ENCODE peak calls at places on chromosomes 13 and 19, in ten cellular contexts. F is right lobe of liver, B is colonic mucosa, O is vagina, S is left ventricle myocardium inferior, X is spleen, I is transverse colon, Y is hepatocyte, W is neural progenitor cell, R is tibial artery. J is an unnamed sample.
A peak's percentile ranks its signal among the peaks of the same experiment; 100 is the strongest.

GRCh38 chr13:110070511-110071120 is 236.3 kb downstream of the COL4A1 start:
- DNase-seq in B (no peak), W (no peak), X (no peak), O (no peak), F (no peak), S (no peak), R (no peak), Y (no peak), I (no peak), J (no peak)

GRCh38 chr13:92354583-92354982 is 872.0 kb upstream of the GPC6 start:
- DNase-seq in X (no peak), R (no peak), S (no peak), W (no peak), B (no peak), O (no peak), I (no peak), Y (no peak), F (no peak), J (no peak)

GRCh38 chr19:2277138-2277537 is 4.8 kb downstream of the PEAK3 start:
- DNase-seq in W (no peak), B (no peak), R (no peak), Y (no peak), I (no peak), S (no peak), F (no peak), O (no peak), X (no peak), J (no peak)

GRCh38 chr19:342801-343421 is 1.7 kb downstream of the MIER2 start:
- DNase-seq in B (peak; percentile 59), O (peak; percentile 83), Y (no peak), X (peak; percentile 76), F (no peak), S (peak; percentile 67), R (peak; percentile 76), W (no peak), I (peak; percentile 59), J (no peak)

GRCh38 chr13:40456979-40457553 is 209.4 kb downstream of the FOXO1 start:
- DNase-seq in R (no peak), X (no peak), S (no peak), F (no peak), B (no peak), I (no peak), Y (no peak), W (no peak), O (no peak), J (no peak)

GRCh38 chr13:39575641-39576238 is 27.3 kb downstream of the LHFPL6 start:
- DNase-seq in S (no peak), B (no peak), F (no peak), X (no peak), I (no peak), W (no peak), O (no peak), Y (no peak), R (no peak), J (no peak)

GRCh38 chr13:108033800-108034707 is 181.3 kb downstream of the LIG4 start:
- DNase-seq in O (no peak), S (no peak), X (no peak), W (no peak), B (no peak), R (no peak), I (no peak), Y (no peak), F (no peak), J (no peak)

GRCh38 chr13:112153364-112153763 is 86.4 kb downstream of the SOX1 start:
- DNase-seq in R (no peak), X (no peak), W (no peak), I (no peak), F (no peak), B (no peak), O (no peak), S (no peak), Y (no peak), J (no peak)

GRCh38 chr13:100484708-100485107 is 103.9 kb downstream of the GGACT start:
- DNase-seq in R (no peak), W (no peak), Y (no peak), X (no peak), I (peak; percentile 33), S (no peak), F (no peak), O (no peak), B (peak; percentile 69), J (no peak)
- TF ChIP-seq CTCF in R (no peak), W (no peak), Y (no peak), X (no peak), I (no peak), S (no peak), F (no peak), O (no peak), B (no peak), J (no peak)

GRCh38 chr19:42275103-42275502 is 6.1 kb downstream of the CIC start:
- DNase-seq in R (no peak), X (no peak), F (no peak), O (no peak), S (no peak), I (no peak), B (no peak), Y (peak; percentile 3), W (no peak), J (no peak)
- H3K4me1 ChIP-seq in R (peaks cover 95% of the 10 kb centered on the region), X (peaks cover 100% of the 10 kb centered on the region), F (peaks cover 39% of the 10 kb centered on the region), O (peaks cover 86% of the 10 kb centered on the region), S (peaks cover 80% of the 10 kb centered on the region), I (peaks cover 49% of the 10 kb centered on the region), B (peaks cover 24% of the 10 kb centered on the region), Y (peaks cover 41% of the 10 kb centered on the region), W (peaks cover 16% of the 10 kb centered on the region), J (peaks cover 50% of the 10 kb centered on the region)

GRCh38 chr13:48534911-48535501 is 2.1 kb upstream of the RCBTB2 start:
- DNase-seq in W (no peak), F (no peak), Y (no peak), S (no peak), R (no peak), B (no peak), O (no peak), I (no peak), X (no peak), J (no peak)

GRCh38 chr13:48533207-48533499 is 273 bp upstream of the RCBTB2 start:
- DNase-seq in W (no peak), Y (no peak), I (no peak), S (no peak), F (no peak), B (no peak), X (no peak), O (no peak), R (no peak), J (no peak)

GRCh38 chr13:48532473-48533206 is at the start of gene RCBTB2:
- DNase-seq in F (peak; percentile 99), R (peak; percentile 98), B (peak; percentile 98), X (peak; percentile 100), W (peak; percentile 99), Y (peak; percentile 100), S (peak; percentile 99), O (peak; percentile 97), I (peak; percentile 99), J (peak; percentile 93)

GRCh38 chr13:48535791-48536190 is 2.9 kb upstream of the RCBTB2 start:
- DNase-seq in I (no peak), Y (no peak), F (no peak), S (no peak), B (no peak), R (no peak), O (no peak), X (no peak), W (no peak), J (no peak)

DNA sequence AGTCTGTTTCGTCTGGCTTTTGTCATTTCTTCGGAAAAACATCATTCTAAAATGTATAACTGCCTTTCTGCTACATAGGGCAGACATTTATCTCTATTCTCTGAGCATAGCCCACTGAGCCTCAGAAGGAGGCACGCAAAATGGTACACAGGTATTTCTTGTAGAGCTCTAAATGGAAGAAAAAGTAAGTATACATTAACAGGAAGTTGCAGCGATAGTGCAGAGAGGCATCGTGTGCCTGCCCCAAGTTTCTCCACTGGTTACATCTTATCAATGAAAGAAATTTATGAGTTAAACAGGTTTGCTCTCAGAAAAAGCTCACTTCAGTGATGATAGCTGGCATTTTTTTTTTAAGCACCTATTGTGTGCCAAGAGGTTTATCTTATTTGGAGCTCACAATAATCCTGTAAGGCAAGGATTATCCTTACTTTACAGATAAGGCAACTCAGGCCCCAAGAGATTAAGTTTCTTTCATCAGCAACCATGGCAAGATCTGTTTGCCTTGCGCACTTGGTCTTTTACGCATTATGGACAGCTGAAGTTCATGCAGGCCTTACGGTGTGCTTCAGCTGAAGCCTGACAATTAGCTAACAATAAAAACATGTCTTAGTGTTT is 1.2 kb upstream of the RCBTB2 start:
- DNase-seq in I (no peak), W (peak; percentile 27), S (no peak), B (no peak), F (no peak), Y (no peak), O (no peak), R (no peak), X (no peak), J (no peak)
- H3K27ac ChIP-seq in I (peak overlapping the region; percentile 94), W (no peak overlapping the region), S (peak overlapping the region; percentile 98), B (peak overlapping the region; percentile 29), F (peak overlapping the region; percentile 95), Y (peak overlapping the region; percentile 90), O (peak overlapping the region; percentile 98), R (peak overlapping the region; percentile 94), X (peak overlapping the region; percentile 96), J (peak overlapping the region; percentile 96)

GRCh38 chr19:12638611-12639182 is 27.8 kb downstream of the MAN2B1 start:
- DNase-seq in O (no peak), B (no peak), I (no peak), F (peak; percentile 44), S (no peak), X (peak; percentile 67), R (no peak), Y (no peak), W (no peak), J (no peak)

GRCh38 chr19:12642506-12642905 is 24.0 kb downstream of the MAN2B1 start:
- DNase-seq in Y (no peak), F (no peak), B (no peak), R (no peak), X (peak; percentile 69), I (no peak), S (no peak), O (no peak), W (no peak), J (no peak)

GRCh38 chr19:12636631-12637030 is 25.9 kb downstream of the ZNF791 start:
- DNase-seq in R (no peak), O (no peak), I (no peak), X (peak; percentile 37), W (no peak), Y (no peak), B (no peak), F (peak; percentile 39), S (no peak), J (no peak)

GRCh38 chr19:12641456-12641855 is 25.1 kb downstream of the MAN2B1 start:
- DNase-seq in S (no peak), O (no peak), Y (no peak), X (peak; percentile 37), B (no peak), R (no peak), W (no peak), I (no peak), F (peak; percentile 25), J (no peak)

DNA sequence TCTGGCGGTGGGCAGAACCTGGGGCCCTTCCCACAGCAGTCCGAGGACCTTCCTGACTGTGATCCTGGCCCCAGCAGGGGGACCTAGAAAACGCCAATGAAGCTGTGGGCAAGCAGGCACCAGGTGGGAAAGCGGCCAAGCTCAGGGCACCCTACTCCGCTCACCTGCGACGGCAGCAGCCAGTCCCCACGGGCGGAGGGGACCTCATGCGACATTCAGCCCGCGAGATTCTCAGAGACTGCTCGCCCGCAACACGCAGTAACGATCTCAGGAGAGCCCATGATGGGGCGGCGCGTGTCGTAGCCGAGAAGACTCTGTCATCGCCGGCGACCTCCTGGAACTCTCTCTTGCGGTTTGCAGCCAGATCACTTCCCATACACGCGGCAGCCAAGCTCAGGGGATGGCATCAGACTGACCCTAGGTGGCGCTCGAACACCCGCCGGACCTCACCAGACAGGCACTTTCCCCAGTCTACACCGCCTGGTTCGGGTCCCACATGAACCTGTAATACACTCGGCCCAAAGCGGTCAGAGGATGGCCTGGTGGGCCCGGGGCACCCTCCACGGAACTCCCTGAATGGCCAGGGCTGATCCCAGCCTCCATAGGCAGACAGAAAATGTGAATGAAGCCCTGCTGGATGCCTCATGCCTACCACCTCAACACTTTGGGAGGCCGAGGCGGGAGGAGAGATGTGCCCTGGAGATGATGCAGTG is 26.5 kb downstream of the MAN2B1 start:
- DNase-seq in F (peak; percentile 84), W (peak; percentile 85), Y (peak; percentile 87), O (no peak), I (peak; percentile 87), S (peak; percentile 81), B (peak; percentile 83), X (peak; percentile 95), R (peak; percentile 80), J (peak; percentile 45)
- TF ChIP-seq CTCF in F (peak; percentile 77), W (peak; percentile 83), Y (peak; percentile 81), O (peak; percentile 39), I (peak; percentile 76), S (peak; percentile 84), B (peak; percentile 82), X (peak; percentile 88), R (peak; percentile 76), J (peak; percentile 77)

J was measured in thoracic aorta.